ENCODE peak calls at places on chromosomes 2 and 18, in four cellular contexts. One of them, this sample, is unnamed.
A peak's percentile ranks its signal among the peaks of the same experiment; 100 is the strongest.

GRCh38 chr2:95348609-95349567 is 51.7 kb downstream of the KCNIP3 start:
- DNase-seq in A549: no peak
- DNase-seq in HepG2: no peak
- DNase-seq in K562: no peak
- DNase-seq in this sample: no peak

GRCh38 chr2:230714122-230714453 is 1.4 kb downstream of the CAB39 start:
- DNase-seq in A549: peak; percentile 30
- DNase-seq in HepG2: peak; percentile 72
- DNase-seq in K562: peak; percentile 46
- DNase-seq in this sample: peak; percentile 83

GRCh38 chr18:55699233-55699765 is 111.3 kb upstream of the TCF4 start:
- DNase-seq in A549: no peak
- DNase-seq in HepG2: no peak
- DNase-seq in K562: peak; percentile 14
- DNase-seq in this sample: no peak

GRCh38 chr18:8895987-8896619 is 190.7 kb downstream of the MTCL1 start:
- DNase-seq in A549: no peak
- DNase-seq in HepG2: no peak
- DNase-seq in K562: no peak
- DNase-seq in this sample: no peak

GRCh38 chr2:186459009-186459408 is 27.1 kb upstream of the ZC3H15 start:
- DNase-seq in A549: no peak
- DNase-seq in HepG2: peak; percentile 64
- DNase-seq in K562: peak; percentile 38
- DNase-seq in this sample: peak; percentile 37

GRCh38 chr2:128421286-128421685 is 102.6 kb upstream of the HS6ST1 start:
- DNase-seq in A549: no peak
- DNase-seq in HepG2: no peak
- DNase-seq in K562: no peak
- DNase-seq in this sample: no peak

GRCh38 chr2:240351826-240352426 is 83.5 kb upstream of the GPC1 start:
- DNase-seq in A549: no peak
- DNase-seq in HepG2: no peak
- DNase-seq in K562: no peak
- DNase-seq in this sample: no peak

GRCh38 chr2:100554788-100555407 is 7.9 kb upstream of the PDCL3 start:
- DNase-seq in A549: no peak
- DNase-seq in HepG2: no peak
- DNase-seq in K562: peak; percentile 22
- DNase-seq in this sample: no peak

GRCh38 chr2:190835303-190835930 is 45.2 kb upstream of the GLS start:
- DNase-seq in A549: peak; percentile 55
- DNase-seq in HepG2: no peak
- DNase-seq in K562: no peak
- DNase-seq in this sample: peak; percentile 75

GRCh38 chr18:8361941-8362471 is 247.2 kb upstream of the RAB12 start:
- DNase-seq in A549: no peak
- DNase-seq in HepG2: no peak
- DNase-seq in K562: no peak
- DNase-seq in this sample: no peak

GRCh38 chr2:12300927-12301326 is 415.8 kb upstream of the TRIB2 start:
- DNase-seq in A549: no peak
- DNase-seq in HepG2: no peak
- DNase-seq in K562: no peak
- DNase-seq in this sample: peak; percentile 33
- TF ChIP-seq JUN in A549: no peak
- TF ChIP-seq JUN in HepG2: no peak
- TF ChIP-seq JUN in K562: no peak
- TF ChIP-seq JUN in this sample: no peak

GRCh38 chr18:32888311-32888710 is 115.5 kb upstream of the KLHL14 start:
- DNase-seq in A549: no peak
- DNase-seq in HepG2: no peak
- DNase-seq in K562: no peak
- DNase-seq in this sample: no peak
- H3K27ac ChIP-seq in A549: no peak overlapping the region
- H3K27ac ChIP-seq in HepG2: no peak overlapping the region
- H3K27ac ChIP-seq in K562: no peak overlapping the region
- H3K27ac ChIP-seq in this sample: no peak overlapping the region

DNA sequence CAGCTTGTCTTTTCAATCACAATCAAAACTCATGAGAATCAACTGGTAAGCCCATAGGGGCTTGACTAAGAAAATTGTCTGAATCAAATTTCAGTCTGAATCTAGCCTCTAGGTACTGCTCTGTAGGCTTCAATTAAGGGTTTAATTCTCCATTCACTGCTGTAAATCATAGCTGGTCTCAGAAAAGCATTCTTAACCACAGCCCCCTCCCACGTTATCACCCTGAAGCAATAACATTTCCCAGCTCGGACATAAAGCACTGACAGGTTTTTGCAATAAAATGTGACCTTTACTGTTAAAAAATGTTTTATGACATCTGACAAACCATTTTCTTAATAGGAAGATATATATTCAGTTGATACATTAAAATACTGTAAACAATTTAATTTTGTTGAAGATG is 55.0 kb downstream of the LRP1B start:
- DNase-seq in A549: no peak
- DNase-seq in HepG2: no peak
- DNase-seq in K562: no peak
- DNase-seq in this sample: no peak
- TF ChIP-seq MYC in A549: no peak
- TF ChIP-seq MYC in HepG2: no peak
- TF ChIP-seq MYC in K562: no peak
- TF ChIP-seq MYC in this sample: no peak

DNA sequence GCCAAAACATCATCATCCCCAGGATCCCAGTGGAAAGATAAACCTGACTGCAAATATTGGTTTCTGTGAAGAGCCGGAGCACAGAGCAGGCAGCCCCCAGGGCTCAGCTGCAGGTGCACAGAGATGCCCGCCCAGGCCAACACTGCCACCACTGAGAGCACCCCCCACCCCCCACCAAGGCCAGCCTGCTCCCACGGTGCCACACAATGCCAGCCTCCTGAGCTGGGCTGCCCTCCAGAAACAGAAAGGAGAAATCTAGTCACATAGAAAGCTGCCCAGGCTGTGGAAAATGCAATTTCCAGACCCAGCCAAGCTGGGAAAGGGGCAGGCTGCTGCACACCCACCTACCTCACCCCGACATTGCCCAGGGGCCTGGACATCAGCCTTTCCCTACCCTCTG is 71.6 kb downstream of the GALNT14 start:
- DNase-seq in A549: no peak
- DNase-seq in HepG2: no peak
- DNase-seq in K562: no peak
- DNase-seq in this sample: no peak
- TF ChIP-seq JUN in A549: no peak
- TF ChIP-seq JUN in HepG2: no peak
- TF ChIP-seq JUN in K562: no peak
- TF ChIP-seq JUN in this sample: no peak

DNA sequence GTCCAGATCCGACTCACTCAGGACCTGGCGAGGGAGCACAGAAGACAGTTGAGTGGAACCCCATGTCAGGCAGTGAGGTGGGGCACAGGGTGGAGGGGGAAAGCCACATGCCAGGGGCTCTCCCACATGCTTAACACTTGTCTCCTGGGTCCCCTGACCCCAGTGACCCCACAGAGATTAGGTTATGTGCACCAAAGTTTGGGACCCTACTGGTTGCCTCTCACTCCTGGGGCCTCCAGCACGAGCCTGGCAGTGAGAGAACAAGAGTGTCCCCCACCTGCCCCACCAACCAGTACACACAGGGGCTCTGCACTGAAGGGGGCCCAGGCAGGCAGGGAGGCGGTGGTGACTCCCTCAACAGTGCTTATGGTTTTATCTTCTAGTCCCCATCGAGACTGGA is 58.3 kb downstream of the CIB4 start:
- DNase-seq in A549: no peak
- DNase-seq in HepG2: no peak
- DNase-seq in K562: no peak
- DNase-seq in this sample: no peak
- H3K27ac ChIP-seq in A549: no peak overlapping the region
- H3K27ac ChIP-seq in HepG2: no peak overlapping the region
- H3K27ac ChIP-seq in K562: no peak overlapping the region
- H3K27ac ChIP-seq in this sample: no peak overlapping the region

GRCh38 chr2:216327447-216327846 is 44.8 kb downstream of the MARCHF4 start:
- DNase-seq in A549: no peak
- DNase-seq in HepG2: no peak
- DNase-seq in K562: no peak
- DNase-seq in this sample: no peak

DNA sequence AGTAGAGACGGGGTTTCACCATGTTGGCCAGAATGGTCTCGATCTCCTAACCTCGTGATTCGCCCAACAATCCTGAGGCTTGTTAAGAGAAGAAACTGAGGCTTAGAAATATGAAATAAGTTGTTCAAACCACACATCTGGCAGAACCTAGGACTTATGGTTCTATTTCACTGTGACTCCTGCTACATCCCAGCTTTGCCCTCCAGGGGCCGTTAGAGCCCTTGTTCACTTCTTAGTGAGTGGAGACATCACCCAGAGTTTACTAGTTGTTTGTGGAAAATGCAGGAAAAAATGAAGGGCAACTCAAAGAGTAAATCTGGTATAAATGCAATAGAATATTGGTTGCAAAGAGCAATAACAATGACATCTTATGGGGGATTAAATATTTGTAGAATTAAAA is 43.9 kb downstream of the MARCHF4 start:
- DNase-seq in A549: no peak
- DNase-seq in HepG2: peak; percentile 25
- DNase-seq in K562: peak; percentile 20
- DNase-seq in this sample: peak; percentile 20
- TF ChIP-seq MYC in A549: no peak
- TF ChIP-seq MYC in HepG2: no peak
- TF ChIP-seq MYC in K562: no peak
- TF ChIP-seq MYC in this sample: no peak

GRCh38 chr18:5457467-5457957 is 86.3 kb downstream of the EPB41L3 start:
- DNase-seq in A549: no peak
- DNase-seq in HepG2: no peak
- DNase-seq in K562: no peak
- DNase-seq in this sample: no peak

GRCh38 chr18:5455644-5456043 is 88.2 kb downstream of the EPB41L3 start:
- DNase-seq in A549: no peak
- DNase-seq in HepG2: no peak
- DNase-seq in K562: no peak
- DNase-seq in this sample: peak; percentile 92

GRCh38 chr18:5452943-5453342 is 90.9 kb downstream of the EPB41L3 start:
- DNase-seq in A549: no peak
- DNase-seq in HepG2: no peak
- DNase-seq in K562: no peak
- DNase-seq in this sample: peak; percentile 81

GRCh38 chr18:5461056-5461455 is 82.7 kb downstream of the EPB41L3 start:
- DNase-seq in A549: no peak
- DNase-seq in HepG2: no peak
- DNase-seq in K562: no peak
- DNase-seq in this sample: no peak

GRCh38 chr18:5456577-5457466 is 87.0 kb downstream of the EPB41L3 start:
- DNase-seq in A549: no peak
- DNase-seq in HepG2: peak; percentile 7
- DNase-seq in K562: no peak
- DNase-seq in this sample: peak; percentile 79
- TF ChIP-seq JUN in A549: no peak
- TF ChIP-seq JUN in HepG2: no peak
- TF ChIP-seq JUN in K562: no peak
- TF ChIP-seq JUN in this sample: no peak

This sample was measured in endothelial cell of umbilical vein.